ENCODE peak calls at places on chromosomes 11 and 22, in eight cellular contexts. One of them, this sample, is unnamed.

GRCh38 chr11:38824573-38824972 is 2226.5 kb upstream of the RAG2 start:
- DNase-seq in SJSA1: no peak
- DNase-seq in mesendoderm: peak
- DNase-seq in HCT116: no peak
- DNase-seq in left ventricle myocardium inferior: no peak
- DNase-seq in breast epithelium: no peak
- DNase-seq in IMR-90: peak
- DNase-seq in brain microvascular endothelial cell: no peak
- DNase-seq in this sample: peak

GRCh38 chr22:22877523-22878210 is 9.9 kb upstream of the IGLL5 start:
- DNase-seq in SJSA1: peak
- DNase-seq in breast epithelium: no peak
- DNase-seq in brain microvascular endothelial cell: peak
- DNase-seq in HCT116: peak
- DNase-seq in mesendoderm: peak
- DNase-seq in IMR-90: peak
- DNase-seq in left ventricle myocardium inferior: peak
- DNase-seq in this sample: peak

GRCh38 chr22:46652081-46652929 is 32.1 kb downstream of the GRAMD4 start:
- DNase-seq in left ventricle myocardium inferior: peak
- DNase-seq in IMR-90: peak
- DNase-seq in HCT116: no peak
- DNase-seq in breast epithelium: no peak
- DNase-seq in SJSA1: no peak
- DNase-seq in mesendoderm: no peak
- DNase-seq in brain microvascular endothelial cell: peak
- DNase-seq in this sample: no peak

GRCh38 chr11:20342347-20343279 is 20.9 kb upstream of the HTATIP2 start:
- DNase-seq in breast epithelium: no peak
- DNase-seq in SJSA1: no peak
- DNase-seq in mesendoderm: peak
- DNase-seq in HCT116: no peak
- DNase-seq in IMR-90: no peak
- DNase-seq in left ventricle myocardium inferior: no peak
- DNase-seq in brain microvascular endothelial cell: no peak
- DNase-seq in this sample: no peak

GRCh38 chr11:34053161-34053686 is 1.7 kb downstream of the CAPRIN1 start:
- DNase-seq in IMR-90: peak
- DNase-seq in breast epithelium: peak
- DNase-seq in SJSA1: peak
- DNase-seq in brain microvascular endothelial cell: peak
- DNase-seq in left ventricle myocardium inferior: peak
- DNase-seq in mesendoderm: peak
- DNase-seq in HCT116: no peak
- DNase-seq in this sample: peak

GRCh38 chr22:37894939-37895670 is 11.0 kb upstream of the MICALL1 start:
- DNase-seq in mesendoderm: peak
- DNase-seq in IMR-90: no peak
- DNase-seq in left ventricle myocardium inferior: no peak
- DNase-seq in SJSA1: no peak
- DNase-seq in breast epithelium: no peak
- DNase-seq in HCT116: no peak
- DNase-seq in brain microvascular endothelial cell: no peak
- DNase-seq in this sample: peak

GRCh38 chr11:63635762-63636465 is 21.7 kb upstream of the PLAAT3 start:
- DNase-seq in HCT116: peak
- DNase-seq in SJSA1: peak
- DNase-seq in left ventricle myocardium inferior: peak
- DNase-seq in IMR-90: peak
- DNase-seq in breast epithelium: no peak
- DNase-seq in brain microvascular endothelial cell: peak
- DNase-seq in mesendoderm: peak
- DNase-seq in this sample: peak

GRCh38 chr11:110173775-110174644 is 80.8 kb downstream of the ZC3H12C start:
- DNase-seq in left ventricle myocardium inferior: peak
- DNase-seq in breast epithelium: no peak
- DNase-seq in HCT116: peak
- DNase-seq in mesendoderm: peak
- DNase-seq in SJSA1: no peak
- DNase-seq in brain microvascular endothelial cell: peak
- DNase-seq in IMR-90: peak
- DNase-seq in this sample: peak

GRCh38 chr22:17477401-17477833 is 85.9 kb upstream of the SLC25A18 start:
- DNase-seq in IMR-90: no peak
- DNase-seq in mesendoderm: peak
- DNase-seq in SJSA1: no peak
- DNase-seq in breast epithelium: no peak
- DNase-seq in brain microvascular endothelial cell: no peak
- DNase-seq in HCT116: no peak
- DNase-seq in left ventricle myocardium inferior: peak
- DNase-seq in this sample: no peak

GRCh38 chr22:24068717-24069116 is 57.6 kb downstream of the CABIN1 start:
- DNase-seq in brain microvascular endothelial cell: no peak
- DNase-seq in left ventricle myocardium inferior: no peak
- DNase-seq in IMR-90: no peak
- DNase-seq in mesendoderm: no peak
- DNase-seq in HCT116: no peak
- DNase-seq in SJSA1: no peak
- DNase-seq in breast epithelium: no peak
- DNase-seq in this sample: no peak

GRCh38 chr11:108286956-108287355 is 64.1 kb downstream of the ATM start:
- DNase-seq in breast epithelium: no peak
- DNase-seq in SJSA1: no peak
- DNase-seq in brain microvascular endothelial cell: no peak
- DNase-seq in IMR-90: no peak
- DNase-seq in HCT116: no peak
- DNase-seq in left ventricle myocardium inferior: no peak
- DNase-seq in mesendoderm: no peak
- DNase-seq in this sample: no peak

GRCh38 chr22:39232246-39232645 is 12.5 kb downstream of the PDGFB start:
- DNase-seq in HCT116: no peak
- DNase-seq in SJSA1: no peak
- DNase-seq in breast epithelium: no peak
- DNase-seq in IMR-90: no peak
- DNase-seq in mesendoderm: no peak
- DNase-seq in brain microvascular endothelial cell: no peak
- DNase-seq in left ventricle myocardium inferior: no peak
- DNase-seq in this sample: no peak

GRCh38 chr11:69958308-69958707 is 119.8 kb upstream of the ANO1 start:
- DNase-seq in brain microvascular endothelial cell: peak
- DNase-seq in mesendoderm: no peak
- DNase-seq in breast epithelium: no peak
- DNase-seq in SJSA1: peak
- DNase-seq in IMR-90: peak
- DNase-seq in left ventricle myocardium inferior: no peak
- DNase-seq in HCT116: no peak
- DNase-seq in this sample: peak

GRCh38 chr22:46036558-46037408 is 59.8 kb upstream of the WNT7B start:
- DNase-seq in mesendoderm: peak
- DNase-seq in breast epithelium: peak
- DNase-seq in brain microvascular endothelial cell: no peak
- DNase-seq in HCT116: peak
- DNase-seq in SJSA1: no peak
- DNase-seq in IMR-90: no peak
- DNase-seq in left ventricle myocardium inferior: no peak
- DNase-seq in this sample: peak

GRCh38 chr11:2837096-2837601 is 48.4 kb downstream of the CDKN1C start:
- DNase-seq in left ventricle myocardium inferior: peak
- DNase-seq in HCT116: peak
- DNase-seq in IMR-90: peak
- DNase-seq in breast epithelium: no peak
- DNase-seq in SJSA1: peak
- DNase-seq in mesendoderm: peak
- DNase-seq in brain microvascular endothelial cell: peak
- DNase-seq in this sample: peak

GRCh38 chr11:78869293-78869692 is 294.6 kb upstream of the NARS2 start:
- DNase-seq in left ventricle myocardium inferior: no peak
- DNase-seq in brain microvascular endothelial cell: no peak
- DNase-seq in IMR-90: no peak
- DNase-seq in mesendoderm: no peak
- DNase-seq in SJSA1: no peak
- DNase-seq in breast epithelium: no peak
- DNase-seq in HCT116: no peak
- DNase-seq in this sample: no peak

GRCh38 chr11:13268791-13269190 is 8.8 kb upstream of the BMAL1 start:
- DNase-seq in breast epithelium: no peak
- DNase-seq in brain microvascular endothelial cell: no peak
- DNase-seq in left ventricle myocardium inferior: no peak
- DNase-seq in SJSA1: no peak
- DNase-seq in mesendoderm: no peak
- DNase-seq in HCT116: no peak
- DNase-seq in IMR-90: no peak
- DNase-seq in this sample: no peak
- H3K27ac ChIP-seq in breast epithelium: peak
- H3K27ac ChIP-seq in brain microvascular endothelial cell: no peak
- H3K27ac ChIP-seq in left ventricle myocardium inferior: no peak
- H3K27ac ChIP-seq in SJSA1: no peak
- H3K27ac ChIP-seq in mesendoderm: no peak
- H3K27ac ChIP-seq in HCT116: no peak
- H3K27ac ChIP-seq in IMR-90: no peak
- H3K27ac ChIP-seq in this sample: no peak

DNA sequence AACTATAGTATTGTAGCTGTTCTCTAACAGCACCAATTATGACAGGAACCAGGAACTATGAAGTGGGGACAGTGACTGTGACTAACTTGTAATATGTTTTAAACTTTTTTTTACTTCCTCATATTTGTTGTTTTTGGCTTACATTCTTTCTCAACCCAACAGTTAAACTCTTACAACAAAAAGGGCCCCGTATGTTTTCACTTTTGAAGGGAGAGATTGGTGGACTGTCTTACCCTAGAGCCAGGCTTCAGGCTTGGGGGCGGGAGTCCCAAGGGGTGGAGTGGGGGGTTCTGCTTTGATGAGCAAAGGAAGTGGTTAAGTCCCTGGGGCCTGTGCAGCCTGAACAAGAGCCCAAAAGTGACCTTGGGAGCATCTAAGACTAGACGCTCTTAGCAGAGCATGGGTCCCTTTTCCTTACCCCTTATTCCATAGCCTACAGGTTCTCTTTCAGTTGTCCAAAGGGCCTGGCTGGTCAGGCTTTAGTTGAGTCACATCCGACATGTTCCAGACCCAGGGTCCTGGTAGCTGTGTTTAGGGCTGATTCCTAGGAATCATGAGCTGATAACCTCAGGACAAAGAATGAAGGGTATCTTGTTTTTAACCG is 38.8 kb downstream of the STIM1 start:
- DNase-seq in mesendoderm: no peak
- DNase-seq in brain microvascular endothelial cell: no peak
- DNase-seq in SJSA1: peak
- DNase-seq in IMR-90: peak
- DNase-seq in breast epithelium: no peak
- DNase-seq in HCT116: no peak
- DNase-seq in left ventricle myocardium inferior: peak
- DNase-seq in this sample: no peak
- H3K4me3 ChIP-seq in mesendoderm: no peak
- H3K4me3 ChIP-seq in brain microvascular endothelial cell: no peak
- H3K4me3 ChIP-seq in SJSA1: no peak
- H3K4me3 ChIP-seq in IMR-90: no peak
- H3K4me3 ChIP-seq in breast epithelium: no peak
- H3K4me3 ChIP-seq in HCT116: no peak
- H3K4me3 ChIP-seq in left ventricle myocardium inferior: no peak
- H3K4me3 ChIP-seq in this sample: no peak

DNA sequence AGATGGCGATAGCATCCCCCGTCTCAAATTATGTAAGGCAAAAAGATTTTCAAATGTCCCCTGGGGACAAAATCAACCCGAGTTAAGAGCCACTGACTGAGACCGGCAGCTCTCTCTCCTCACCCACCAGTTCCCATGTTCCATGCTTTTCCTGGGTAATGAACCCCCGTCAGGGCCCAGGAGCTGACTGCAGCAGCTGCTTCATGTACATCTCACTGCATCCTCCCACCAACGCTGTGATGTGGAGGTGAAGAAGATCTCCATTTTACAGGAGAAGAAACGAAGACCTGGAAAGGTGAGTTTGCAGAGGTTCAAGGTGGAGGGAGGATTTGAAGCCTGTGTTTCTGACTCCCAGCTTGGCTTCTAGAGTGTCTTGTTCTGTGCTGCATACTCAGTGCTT is 481.1 kb downstream of the MIAT start:
- DNase-seq in left ventricle myocardium inferior: no peak
- DNase-seq in brain microvascular endothelial cell: no peak
- DNase-seq in SJSA1: no peak
- DNase-seq in IMR-90: no peak
- DNase-seq in HCT116: no peak
- DNase-seq in breast epithelium: no peak
- DNase-seq in mesendoderm: no peak
- DNase-seq in this sample: no peak
- H3K27ac ChIP-seq in left ventricle myocardium inferior: no peak
- H3K27ac ChIP-seq in brain microvascular endothelial cell: no peak
- H3K27ac ChIP-seq in SJSA1: no peak
- H3K27ac ChIP-seq in IMR-90: no peak
- H3K27ac ChIP-seq in HCT116: no peak
- H3K27ac ChIP-seq in breast epithelium: no peak
- H3K27ac ChIP-seq in mesendoderm: no peak
- H3K27ac ChIP-seq in this sample: no peak

GRCh38 chr11:68032003-68032402 is 1.5 kb downstream of the NDUFS8 start:
- DNase-seq in SJSA1: no peak
- DNase-seq in IMR-90: no peak
- DNase-seq in mesendoderm: no peak
- DNase-seq in left ventricle myocardium inferior: no peak
- DNase-seq in breast epithelium: no peak
- DNase-seq in brain microvascular endothelial cell: no peak
- DNase-seq in HCT116: no peak
- DNase-seq in this sample: no peak
- H3K4me3 ChIP-seq in SJSA1: peak
- H3K4me3 ChIP-seq in IMR-90: no peak
- H3K4me3 ChIP-seq in mesendoderm: no peak
- H3K4me3 ChIP-seq in left ventricle myocardium inferior: peak
- H3K4me3 ChIP-seq in breast epithelium: no peak
- H3K4me3 ChIP-seq in brain microvascular endothelial cell: no peak
- H3K4me3 ChIP-seq in HCT116: peak
- H3K4me3 ChIP-seq in this sample: peak

GRCh38 chr11:120062561-120062930 is 75.4 kb downstream of the TRIM29 start:
- DNase-seq in left ventricle myocardium inferior: no peak
- DNase-seq in HCT116: no peak
- DNase-seq in mesendoderm: no peak
- DNase-seq in brain microvascular endothelial cell: no peak
- DNase-seq in breast epithelium: no peak
- DNase-seq in IMR-90: no peak
- DNase-seq in SJSA1: no peak
- DNase-seq in this sample: no peak
- H3K27ac ChIP-seq in left ventricle myocardium inferior: no peak
- H3K27ac ChIP-seq in HCT116: no peak
- H3K27ac ChIP-seq in mesendoderm: no peak
- H3K27ac ChIP-seq in brain microvascular endothelial cell: no peak
- H3K27ac ChIP-seq in breast epithelium: peak
- H3K27ac ChIP-seq in IMR-90: no peak
- H3K27ac ChIP-seq in SJSA1: no peak
- H3K27ac ChIP-seq in this sample: no peak

DNA sequence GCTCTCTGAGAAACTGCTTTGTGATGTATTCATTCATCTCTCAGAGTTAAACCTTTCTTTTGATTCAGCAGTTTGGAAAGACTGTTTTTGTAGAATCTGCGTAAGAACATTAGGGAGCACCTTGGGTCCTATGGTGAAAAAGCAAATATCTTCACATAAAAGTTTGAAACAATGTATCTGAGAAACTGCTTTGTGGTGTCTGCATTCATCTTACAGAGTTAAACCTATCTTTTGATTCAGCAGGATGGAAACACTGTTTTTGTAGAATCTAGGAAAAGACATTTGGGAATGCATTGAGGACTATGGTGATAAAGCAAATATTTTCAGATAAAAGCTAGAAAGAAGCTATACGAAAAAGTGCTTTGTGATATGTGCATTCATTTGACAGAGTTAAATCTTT is 361.3 kb downstream of the OR4C45 start:
- DNase-seq in IMR-90: no peak
- DNase-seq in left ventricle myocardium inferior: no peak
- DNase-seq in breast epithelium: no peak
- DNase-seq in HCT116: no peak
- DNase-seq in SJSA1: no peak
- DNase-seq in mesendoderm: no peak
- DNase-seq in brain microvascular endothelial cell: no peak
- DNase-seq in this sample: no peak
- H3K4me3 ChIP-seq in IMR-90: no peak
- H3K4me3 ChIP-seq in left ventricle myocardium inferior: no peak
- H3K4me3 ChIP-seq in breast epithelium: no peak
- H3K4me3 ChIP-seq in HCT116: no peak
- H3K4me3 ChIP-seq in SJSA1: no peak
- H3K4me3 ChIP-seq in mesendoderm: no peak
- H3K4me3 ChIP-seq in brain microvascular endothelial cell: no peak
- H3K4me3 ChIP-seq in this sample: no peak

This sample was measured in PC-3.